ENCODE peak calls at places on chromosomes 1 and 21, in four cellular contexts. R, O, Y and C are unnamed samples.

GRCh38 chr1:25065246-25066238 is 135.5 kb upstream of the RUNX3 start:
- DNase-seq in R (no peak), O (no peak), Y (no peak), C (no peak)

GRCh38 chr1:155961937-155962336 is 16.4 kb downstream of the ARHGEF2 start:
- DNase-seq in R (peak; percentile 92), O (no peak), Y (no peak), C (no peak)

GRCh38 chr1:65818966-65819365 is 26.3 kb downstream of the PDE4B start:
- DNase-seq in R (no peak), O (no peak), Y (no peak), C (no peak)

GRCh38 chr1:88549536-88549935 is 134.5 kb upstream of the PKN2 start:
- DNase-seq in R (peak; percentile 7), O (no peak), Y (no peak), C (no peak)

GRCh38 chr1:12600335-12600734 is 17.7 kb downstream of the DHRS3 start:
- DNase-seq in R (no peak), O (no peak), Y (no peak), C (no peak)

GRCh38 chr1:24382165-24382577 is 31.4 kb downstream of the STPG1 start:
- DNase-seq in R (no peak), O (no peak), Y (peak; percentile 19), C (no peak)

GRCh38 chr1:63612564-63612963 is 19.4 kb downstream of the PGM1 start:
- DNase-seq in R (no peak), O (no peak), Y (no peak), C (no peak)

GRCh38 chr1:116224561-116224960 is 113.4 kb downstream of the MAB21L3 start:
- DNase-seq in R (no peak), O (no peak), Y (no peak), C (no peak)

GRCh38 chr1:67339623-67340343 is 32.1 kb downstream of the IL12RB2 start:
- DNase-seq in R (no peak), O (peak; percentile 29), Y (no peak), C (no peak)

GRCh38 chr1:207336559-207337467 is 15.3 kb downstream of the CD55 start:
- DNase-seq in R (no peak), O (no peak), Y (no peak), C (peak; percentile 58)

GRCh38 chr1:173986951-173987350 is 35.2 kb downstream of the RC3H1 start:
- DNase-seq in R (no peak), O (no peak), Y (no peak), C (no peak)

GRCh38 chr1:48674641-48675040 is 102.0 kb downstream of the BEND5 start:
- DNase-seq in R (no peak), O (no peak), Y (no peak), C (no peak)

GRCh38 chr21:41786521-41786987 is 19.7 kb upstream of the RIPK4 start:
- DNase-seq in R (no peak), O (no peak), Y (no peak), C (no peak)

GRCh38 chr1:3787347-3787710 is 9.0 kb downstream of the LRRC47 start:
- DNase-seq in R (no peak), O (no peak), Y (no peak), C (no peak)
- TF ChIP-seq FOSL1 in R (no peak), O (no peak), Y (no peak), C (no peak)

GRCh38 chr1:79197421-79197820 is 190.9 kb upstream of the ADGRL4 start:
- DNase-seq in R (peak; percentile 22), O (no peak), Y (no peak), C (no peak)
- TF ChIP-seq CEBPB in R (no peak), O (no peak), Y (no peak), C (no peak)

GRCh38 chr21:26057488-26058170 is 112.9 kb downstream of the APP start:
- DNase-seq in R (no peak), O (no peak), Y (no peak), C (no peak)
- H3K4me2 ChIP-seq in R (no peak overlapping the region), O (no peak overlapping the region), Y (no peak overlapping the region), C (no peak overlapping the region)

DNA sequence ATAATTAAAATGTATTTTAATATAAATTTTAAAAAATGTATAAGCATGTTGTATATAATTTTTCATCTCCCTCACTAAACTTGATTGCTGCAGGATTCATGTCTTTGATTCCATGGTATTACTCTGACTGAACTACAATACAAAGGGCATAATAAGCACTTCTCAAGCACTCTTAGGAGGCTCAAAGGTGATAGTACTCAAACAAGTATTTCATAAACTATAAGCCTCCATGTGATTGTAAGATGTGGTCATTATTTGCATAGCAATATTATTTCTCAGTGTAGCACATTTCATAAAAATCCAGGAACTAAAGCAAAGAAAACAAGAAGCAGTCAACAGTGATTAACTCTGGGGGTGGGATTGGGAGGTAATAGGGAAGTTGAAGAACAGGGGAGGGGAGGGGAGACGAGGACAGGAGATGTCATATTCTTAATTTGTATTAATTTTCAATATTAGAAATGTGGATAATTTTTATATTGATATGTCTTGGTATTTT is 106.2 kb upstream of the DPT start:
- DNase-seq in R (no peak), O (no peak), Y (no peak), C (peak; percentile 9)
- TF ChIP-seq FOSL1 in R (no peak), O (no peak), Y (no peak), C (no peak)

GRCh38 chr21:32570456-32570855 is 14.9 kb downstream of the TCP10L start:
- DNase-seq in R (no peak), O (no peak), Y (no peak), C (no peak)

GRCh38 chr21:32576011-32576410 is 9.3 kb downstream of the TCP10L start:
- DNase-seq in R (no peak), O (no peak), Y (no peak), C (no peak)

GRCh38 chr21:32569261-32570230 is 15.8 kb downstream of the TCP10L start:
- DNase-seq in R (peak; percentile 62), O (peak; percentile 83), Y (peak; percentile 89), C (peak; percentile 77)

GRCh38 chr21:32574946-32575925 is 10.1 kb downstream of the TCP10L start:
- DNase-seq in R (no peak), O (no peak), Y (no peak), C (no peak)

GRCh38 chr21:32572574-32573420 is 12.5 kb downstream of the TCP10L start:
- DNase-seq in R (no peak), O (peak; percentile 41), Y (no peak), C (peak; percentile 71)
- TF ChIP-seq CEBPB in R (no peak), O (no peak), Y (no peak), C (no peak)

GRCh38 chr1:53166912-53167311 is 24.5 kb upstream of the SLC1A7 start:
- DNase-seq in R (no peak), O (no peak), Y (no peak), C (no peak)
- H3K4me2 ChIP-seq in R (no peak overlapping the region), O (no peak overlapping the region), Y (no peak overlapping the region), C (peak overlapping the region; percentile 44)

GRCh38 chr21:45126085-45126687 is 51.8 kb downstream of the ADARB1 start:
- DNase-seq in R (no peak), O (no peak), Y (no peak), C (no peak)
- TF ChIP-seq FOSL1 in R (no peak), O (no peak), Y (no peak), C (no peak)